ENCODE peak calls at places on chromosomes 16 and 17, in eight cellular contexts. One of them, this sample, is unnamed.

GRCh38 chr17:50198026-50198669 is 3.3 kb downstream of the COL1A1 start:
- DNase-seq in bronchial epithelial cell: peak
- DNase-seq in uterus: no peak
- DNase-seq in activated gamma-delta T cell treated with Interleukin-2 at 50 U/mL for 16 hours: peak
- DNase-seq in aorta: peak
- DNase-seq in stimulated activated naive CD4-positive, alpha-beta T cell: peak
- DNase-seq in T-helper 9 cell: peak
- DNase-seq in T-helper 1 cell: peak
- DNase-seq in this sample: peak

GRCh38 chr17:72600934-72601333 is 480.1 kb downstream of the SOX9 start:
- DNase-seq in T-helper 9 cell: no peak
- DNase-seq in stimulated activated naive CD4-positive, alpha-beta T cell: no peak
- DNase-seq in bronchial epithelial cell: no peak
- DNase-seq in T-helper 1 cell: no peak
- DNase-seq in aorta: no peak
- DNase-seq in activated gamma-delta T cell treated with Interleukin-2 at 50 U/mL for 16 hours: no peak
- DNase-seq in uterus: no peak
- DNase-seq in this sample: no peak

GRCh38 chr17:45425125-45425983 is 7.3 kb downstream of the ARHGAP27 start:
- DNase-seq in stimulated activated naive CD4-positive, alpha-beta T cell: no peak
- DNase-seq in bronchial epithelial cell: peak
- DNase-seq in T-helper 9 cell: no peak
- DNase-seq in activated gamma-delta T cell treated with Interleukin-2 at 50 U/mL for 16 hours: no peak
- DNase-seq in T-helper 1 cell: no peak
- DNase-seq in uterus: no peak
- DNase-seq in aorta: peak
- DNase-seq in this sample: peak

GRCh38 chr17:40841246-40841645 is 18.8 kb upstream of the KRT10 start:
- DNase-seq in T-helper 1 cell: no peak
- DNase-seq in activated gamma-delta T cell treated with Interleukin-2 at 50 U/mL for 16 hours: no peak
- DNase-seq in aorta: no peak
- DNase-seq in T-helper 9 cell: no peak
- DNase-seq in bronchial epithelial cell: no peak
- DNase-seq in uterus: no peak
- DNase-seq in stimulated activated naive CD4-positive, alpha-beta T cell: no peak
- DNase-seq in this sample: no peak

GRCh38 chr17:57619061-57619937 is 125.8 kb downstream of the CCDC182 start:
- DNase-seq in uterus: no peak
- DNase-seq in T-helper 9 cell: no peak
- DNase-seq in bronchial epithelial cell: no peak
- DNase-seq in aorta: peak
- DNase-seq in T-helper 1 cell: no peak
- DNase-seq in stimulated activated naive CD4-positive, alpha-beta T cell: no peak
- DNase-seq in activated gamma-delta T cell treated with Interleukin-2 at 50 U/mL for 16 hours: no peak
- DNase-seq in this sample: no peak

GRCh38 chr17:74520790-74521480 is 10.3 kb downstream of the CD300LB start:
- DNase-seq in bronchial epithelial cell: no peak
- DNase-seq in uterus: no peak
- DNase-seq in T-helper 1 cell: no peak
- DNase-seq in stimulated activated naive CD4-positive, alpha-beta T cell: no peak
- DNase-seq in aorta: no peak
- DNase-seq in T-helper 9 cell: no peak
- DNase-seq in activated gamma-delta T cell treated with Interleukin-2 at 50 U/mL for 16 hours: no peak
- DNase-seq in this sample: no peak

GRCh38 chr16:65306722-65307121 is 184.9 kb upstream of the CDH11 start:
- DNase-seq in aorta: no peak
- DNase-seq in uterus: no peak
- DNase-seq in T-helper 1 cell: no peak
- DNase-seq in stimulated activated naive CD4-positive, alpha-beta T cell: no peak
- DNase-seq in activated gamma-delta T cell treated with Interleukin-2 at 50 U/mL for 16 hours: no peak
- DNase-seq in bronchial epithelial cell: no peak
- DNase-seq in T-helper 9 cell: no peak
- DNase-seq in this sample: no peak

GRCh38 chr17:19753661-19754463 is 5.8 kb upstream of the ALDH3A1 start:
- DNase-seq in uterus: no peak
- DNase-seq in aorta: peak
- DNase-seq in activated gamma-delta T cell treated with Interleukin-2 at 50 U/mL for 16 hours: no peak
- DNase-seq in T-helper 1 cell: no peak
- DNase-seq in T-helper 9 cell: no peak
- DNase-seq in bronchial epithelial cell: peak
- DNase-seq in stimulated activated naive CD4-positive, alpha-beta T cell: no peak
- DNase-seq in this sample: peak

GRCh38 chr17:2929881-2930533 is 133.4 kb downstream of the OR1D5 start:
- DNase-seq in uterus: no peak
- DNase-seq in stimulated activated naive CD4-positive, alpha-beta T cell: peak
- DNase-seq in activated gamma-delta T cell treated with Interleukin-2 at 50 U/mL for 16 hours: peak
- DNase-seq in bronchial epithelial cell: peak
- DNase-seq in T-helper 9 cell: peak
- DNase-seq in T-helper 1 cell: no peak
- DNase-seq in aorta: no peak
- DNase-seq in this sample: peak

GRCh38 chr16:20904507-20905079 is 4.0 kb downstream of the LYRM1 start:
- DNase-seq in activated gamma-delta T cell treated with Interleukin-2 at 50 U/mL for 16 hours: no peak
- DNase-seq in bronchial epithelial cell: peak
- DNase-seq in uterus: no peak
- DNase-seq in aorta: no peak
- DNase-seq in stimulated activated naive CD4-positive, alpha-beta T cell: no peak
- DNase-seq in T-helper 9 cell: no peak
- DNase-seq in T-helper 1 cell: peak
- DNase-seq in this sample: no peak

GRCh38 chr17:73197141-73197540 is 4.3 kb downstream of the COG1 start:
- DNase-seq in aorta: no peak
- DNase-seq in activated gamma-delta T cell treated with Interleukin-2 at 50 U/mL for 16 hours: no peak
- DNase-seq in stimulated activated naive CD4-positive, alpha-beta T cell: no peak
- DNase-seq in T-helper 1 cell: no peak
- DNase-seq in T-helper 9 cell: no peak
- DNase-seq in uterus: no peak
- DNase-seq in bronchial epithelial cell: no peak
- DNase-seq in this sample: no peak

GRCh38 chr16:80743772-80744171 is 60.6 kb downstream of the CDYL2 start:
- DNase-seq in uterus: no peak
- DNase-seq in T-helper 9 cell: no peak
- DNase-seq in activated gamma-delta T cell treated with Interleukin-2 at 50 U/mL for 16 hours: no peak
- DNase-seq in aorta: no peak
- DNase-seq in bronchial epithelial cell: no peak
- DNase-seq in stimulated activated naive CD4-positive, alpha-beta T cell: no peak
- DNase-seq in T-helper 1 cell: peak
- DNase-seq in this sample: no peak

GRCh38 chr16:84648595-84649510 is 542 bp downstream of the KLHL36 start:
- DNase-seq in stimulated activated naive CD4-positive, alpha-beta T cell: peak
- DNase-seq in T-helper 9 cell: peak
- DNase-seq in bronchial epithelial cell: no peak
- DNase-seq in uterus: peak
- DNase-seq in aorta: no peak
- DNase-seq in activated gamma-delta T cell treated with Interleukin-2 at 50 U/mL for 16 hours: peak
- DNase-seq in T-helper 1 cell: peak
- DNase-seq in this sample: peak

GRCh38 chr17:62996221-62996620 is 30.2 kb downstream of the TANC2 start:
- DNase-seq in bronchial epithelial cell: no peak
- DNase-seq in T-helper 9 cell: no peak
- DNase-seq in stimulated activated naive CD4-positive, alpha-beta T cell: no peak
- DNase-seq in T-helper 1 cell: no peak
- DNase-seq in aorta: no peak
- DNase-seq in activated gamma-delta T cell treated with Interleukin-2 at 50 U/mL for 16 hours: no peak
- DNase-seq in uterus: no peak
- DNase-seq in this sample: no peak

GRCh38 chr17:49489348-49489747 is 5.7 kb upstream of the NGFR start:
- DNase-seq in aorta: no peak
- DNase-seq in T-helper 9 cell: no peak
- DNase-seq in stimulated activated naive CD4-positive, alpha-beta T cell: no peak
- DNase-seq in T-helper 1 cell: no peak
- DNase-seq in bronchial epithelial cell: no peak
- DNase-seq in uterus: no peak
- DNase-seq in activated gamma-delta T cell treated with Interleukin-2 at 50 U/mL for 16 hours: no peak
- DNase-seq in this sample: no peak

GRCh38 chr17:38673714-38674012 is 1.1 kb downstream of the EPOP start:
- DNase-seq in activated gamma-delta T cell treated with Interleukin-2 at 50 U/mL for 16 hours: no peak
- DNase-seq in stimulated activated naive CD4-positive, alpha-beta T cell: no peak
- DNase-seq in T-helper 1 cell: no peak
- DNase-seq in aorta: peak
- DNase-seq in T-helper 9 cell: no peak
- DNase-seq in uterus: peak
- DNase-seq in bronchial epithelial cell: no peak
- DNase-seq in this sample: no peak

GRCh38 chr17:82000803-82001649 is 21.7 kb downstream of the CENPX start:
- DNase-seq in aorta: no peak
- DNase-seq in T-helper 1 cell: no peak
- DNase-seq in uterus: no peak
- DNase-seq in bronchial epithelial cell: no peak
- DNase-seq in activated gamma-delta T cell treated with Interleukin-2 at 50 U/mL for 16 hours: no peak
- DNase-seq in T-helper 9 cell: no peak
- DNase-seq in stimulated activated naive CD4-positive, alpha-beta T cell: no peak
- DNase-seq in this sample: no peak

GRCh38 chr16:10806698-10807097 is 11.9 kb downstream of the TVP23A start:
- DNase-seq in bronchial epithelial cell: no peak
- DNase-seq in stimulated activated naive CD4-positive, alpha-beta T cell: no peak
- DNase-seq in activated gamma-delta T cell treated with Interleukin-2 at 50 U/mL for 16 hours: no peak
- DNase-seq in aorta: no peak
- DNase-seq in T-helper 9 cell: no peak
- DNase-seq in T-helper 1 cell: no peak
- DNase-seq in uterus: no peak
- DNase-seq in this sample: no peak

GRCh38 chr17:45809484-45809883 is 25.4 kb downstream of the CRHR1 start:
- DNase-seq in bronchial epithelial cell: no peak
- DNase-seq in aorta: no peak
- DNase-seq in stimulated activated naive CD4-positive, alpha-beta T cell: no peak
- DNase-seq in T-helper 1 cell: no peak
- DNase-seq in uterus: no peak
- DNase-seq in T-helper 9 cell: no peak
- DNase-seq in activated gamma-delta T cell treated with Interleukin-2 at 50 U/mL for 16 hours: no peak
- DNase-seq in this sample: no peak

GRCh38 chr16:3389663-3390338 is 11.0 kb downstream of the ZSCAN32 start:
- DNase-seq in T-helper 9 cell: no peak
- DNase-seq in stimulated activated naive CD4-positive, alpha-beta T cell: no peak
- DNase-seq in aorta: no peak
- DNase-seq in uterus: no peak
- DNase-seq in bronchial epithelial cell: no peak
- DNase-seq in T-helper 1 cell: no peak
- DNase-seq in activated gamma-delta T cell treated with Interleukin-2 at 50 U/mL for 16 hours: no peak
- DNase-seq in this sample: no peak

GRCh38 chr17:17416007-17416399 is 60.8 kb upstream of the MED9 start:
- DNase-seq in uterus: no peak
- DNase-seq in stimulated activated naive CD4-positive, alpha-beta T cell: no peak
- DNase-seq in bronchial epithelial cell: peak
- DNase-seq in T-helper 1 cell: peak
- DNase-seq in activated gamma-delta T cell treated with Interleukin-2 at 50 U/mL for 16 hours: no peak
- DNase-seq in T-helper 9 cell: no peak
- DNase-seq in aorta: no peak
- DNase-seq in this sample: no peak

GRCh38 chr17:63697341-63698286 is 2.3 kb downstream of the LIMD2 start:
- DNase-seq in T-helper 9 cell: peak
- DNase-seq in T-helper 1 cell: peak
- DNase-seq in activated gamma-delta T cell treated with Interleukin-2 at 50 U/mL for 16 hours: peak
- DNase-seq in stimulated activated naive CD4-positive, alpha-beta T cell: peak
- DNase-seq in bronchial epithelial cell: peak
- DNase-seq in uterus: no peak
- DNase-seq in aorta: no peak
- DNase-seq in this sample: peak

This sample was measured in lower lobe of right lung.